ENCODE peak calls at places on chromosomes 6 and 20, in ten cellular contexts. J, C, E, M, U, T, X, V, O and D are unnamed samples.

GRCh38 chr20:13800728-13801134 is 15.9 kb downstream of the NDUFAF5 start:
- DNase-seq in J (peak), T (peak), V (peak), O (no peak), X (peak), E (peak), C (no peak), U (peak), M (no peak), D (no peak)

GRCh38 chr6:48560408-48560807 is 449.4 kb upstream of the PTCHD4 start:
- DNase-seq in M (no peak), O (no peak), C (no peak), E (no peak), X (no peak), T (peak), U (no peak), J (no peak), V (no peak), D (no peak)

GRCh38 chr6:144781836-144782235 is 496.7 kb downstream of the UTRN start:
- DNase-seq in X (no peak), C (no peak), E (no peak), J (no peak), M (no peak), T (no peak), O (no peak), U (no peak), V (no peak), D (no peak)

GRCh38 chr20:13436530-13436929 is 202.2 kb downstream of the TASP1 start:
- DNase-seq in U (no peak), X (no peak), J (no peak), V (no peak), C (no peak), M (no peak), T (no peak), E (no peak), O (no peak), D (no peak)

GRCh38 chr20:33249456-33249855 is 13.7 kb downstream of the BPIFA1 start:
- DNase-seq in U (no peak), C (no peak), T (no peak), M (no peak), J (no peak), O (no peak), E (no peak), V (no peak), X (no peak), D (no peak)

GRCh38 chr20:62136283-62137091 is 6.7 kb downstream of the PSMA7 start:
- DNase-seq in X (no peak), C (no peak), T (peak), V (no peak), O (no peak), U (peak), E (peak), M (peak), J (peak), D (peak)

GRCh38 chr6:31321820-31322219 is 35.2 kb downstream of the HLA-B start:
- DNase-seq in X (no peak), E (no peak), M (peak), C (no peak), O (no peak), T (no peak), U (no peak), V (no peak), J (no peak), D (no peak)

GRCh38 chr6:90226257-90226656 is 70.4 kb downstream of the BACH2 start:
- DNase-seq in U (no peak), O (no peak), X (no peak), J (no peak), M (no peak), C (no peak), T (no peak), V (no peak), E (no peak), D (no peak)

GRCh38 chr6:42260424-42260888 is 42.8 kb upstream of the MRPS10 start:
- DNase-seq in X (no peak), T (no peak), U (no peak), J (no peak), V (peak), O (no peak), E (no peak), M (peak), C (no peak), D (no peak)

GRCh38 chr20:10047427-10047826 is 12.6 kb downstream of the ANKEF1 start:
- DNase-seq in M (peak), J (no peak), O (no peak), T (no peak), V (no peak), E (no peak), U (no peak), X (no peak), C (no peak), D (no peak)

GRCh38 chr6:167855825-167856425 is 29.2 kb downstream of the AFDN start:
- DNase-seq in C (no peak), V (peak), J (no peak), E (no peak), T (peak), X (no peak), O (no peak), U (no peak), M (peak), D (no peak)

GRCh38 chr6:9412951-9413559 is 977.7 kb upstream of the SLC35B3 start:
- DNase-seq in E (peak), T (no peak), X (no peak), M (peak), U (no peak), V (no peak), J (peak), O (peak), C (no peak), D (no peak)

GRCh38 chr6:51962355-51962754 is 125.1 kb downstream of the PKHD1 start:
- DNase-seq in O (no peak), M (no peak), J (no peak), E (no peak), U (no peak), T (no peak), X (peak), C (no peak), V (no peak), D (no peak)

GRCh38 chr6:9143140-9143539 is 707.8 kb upstream of the SLC35B3 start:
- DNase-seq in J (no peak), X (no peak), C (no peak), M (no peak), U (no peak), V (no peak), E (no peak), T (no peak), O (no peak), D (no peak)

GRCh38 chr6:74044417-74045096 is 348.6 kb downstream of the CD109 start:
- DNase-seq in O (no peak), E (no peak), M (no peak), V (no peak), C (no peak), X (no peak), J (no peak), T (no peak), U (no peak), D (no peak)

GRCh38 chr6:34386316-34387137 is 5.9 kb downstream of the NUDT3 start:
- DNase-seq in E (no peak), J (no peak), X (no peak), T (peak), C (no peak), O (no peak), V (peak), M (peak), U (no peak), D (no peak)

GRCh38 chr6:130296854-130297253 is 69.0 kb upstream of the TMEM200A start:
- DNase-seq in M (peak), U (no peak), C (no peak), O (no peak), E (no peak), T (no peak), V (no peak), J (no peak), X (no peak), D (no peak)

GRCh38 chr20:18985551-18985950 is 172.0 kb downstream of the SCP2D1 start:
- DNase-seq in M (no peak), J (no peak), X (no peak), V (no peak), E (no peak), C (no peak), U (no peak), O (no peak), T (no peak), D (no peak)

GRCh38 chr6:44265003-44265842 is at the start of gene NFKBIE:
- DNase-seq in J (peak), E (peak), T (peak), M (peak), U (peak), V (peak), C (peak), X (peak), O (no peak), D (peak)

GRCh38 chr20:49389854-49390253 is 92.6 kb downstream of the KCNB1 start:
- DNase-seq in U (no peak), O (no peak), V (no peak), E (no peak), C (no peak), T (no peak), X (no peak), J (no peak), M (no peak), D (no peak)

GRCh38 chr20:34240698-34241615 is at the start of gene ASIP:
- DNase-seq in C (no peak), X (no peak), J (no peak), T (no peak), E (no peak), O (no peak), M (no peak), U (no peak), V (no peak), D (no peak)

GRCh38 chr6:24270011-24270410 is 87.8 kb downstream of the DCDC2 start:
- DNase-seq in C (no peak), J (no peak), X (no peak), T (no peak), V (no peak), M (no peak), U (no peak), O (no peak), E (no peak), D (no peak)

GRCh38 chr6:19892250-19892649 is 55.1 kb downstream of the ID4 start:
- DNase-seq in J (peak), M (no peak), X (no peak), O (no peak), U (peak), C (no peak), T (no peak), V (no peak), E (peak), D (no peak)

GRCh38 chr6:137978252-137978896 is 111.3 kb downstream of the TNFAIP3 start:
- DNase-seq in T (no peak), J (peak), U (no peak), O (no peak), C (no peak), E (no peak), M (peak), V (no peak), X (no peak), D (no peak)

GRCh38 chr6:131173680-131174079 is 38.4 kb downstream of the AKAP7 start:
- DNase-seq in J (no peak), X (no peak), M (no peak), T (no peak), E (no peak), U (no peak), O (no peak), C (no peak), V (no peak), D (no peak)

GRCh38 chr6:161048636-161049035 is 57.1 kb downstream of the MAP3K4 start:
- DNase-seq in J (no peak), X (no peak), E (no peak), T (no peak), U (no peak), O (no peak), V (no peak), C (no peak), M (no peak), D (no peak)

GRCh38 chr6:22113046-22113766 is 183.6 kb downstream of the PRL start:
- DNase-seq in J (no peak), M (no peak), V (peak), X (no peak), U (peak), T (peak), O (no peak), E (no peak), C (no peak), D (no peak)

GRCh38 chr6:31948753-31949413 is 3.0 kb downstream of the CFB start:
- DNase-seq in O (no peak), U (no peak), X (no peak), M (peak), V (no peak), T (no peak), E (no peak), J (no peak), C (no peak), D (peak)

GRCh38 chr6:21227486-21227885 is 366.1 kb upstream of the SOX4 start:
- DNase-seq in V (no peak), T (no peak), M (no peak), X (no peak), U (no peak), O (no peak), E (no peak), C (no peak), J (no peak), D (no peak)

GRCh38 chr20:15703171-15703911 is 869.9 kb downstream of the KIF16B start:
- DNase-seq in M (no peak), J (no peak), X (no peak), T (peak), O (no peak), E (no peak), U (no peak), V (no peak), C (no peak), D (no peak)

GRCh38 chr6:17972074-17972966 is 15.1 kb downstream of the KIF13A start:
- DNase-seq in O (no peak), T (peak), V (no peak), C (no peak), J (no peak), M (peak), X (no peak), U (no peak), E (no peak), D (no peak)

GRCh38 chr6:17968876-17969275 is 18.6 kb downstream of the KIF13A start:
- DNase-seq in U (no peak), M (no peak), T (no peak), E (no peak), O (no peak), J (no peak), C (no peak), X (no peak), V (no peak), D (no peak)

GRCh38 chr6:17968081-17968518 is 19.3 kb downstream of the KIF13A start:
- DNase-seq in O (no peak), J (no peak), E (no peak), U (no peak), T (no peak), M (no peak), C (no peak), X (no peak), V (no peak), D (no peak)

GRCh38 chr6:17972978-17973622 is 14.3 kb downstream of the KIF13A start:
- DNase-seq in T (no peak), U (no peak), C (no peak), J (no peak), M (no peak), E (no peak), O (no peak), V (no peak), X (no peak), D (no peak)

GRCh38 chr6:17971128-17972073 is 16.0 kb downstream of the KIF13A start:
- DNase-seq in O (no peak), M (peak), V (no peak), J (no peak), C (no peak), X (no peak), U (no peak), T (peak), E (no peak), D (no peak)
- TF ChIP-seq POLR2AphosphoS5 in O (no peak), M (no peak), V (no peak), J (no peak), C (no peak), X (no peak), U (no peak), T (no peak), E (no peak), D (no peak)

GRCh38 chr6:157172830-157173536 is 150.3 kb downstream of the TMEM242 start:
- DNase-seq in E (no peak), V (no peak), J (no peak), T (no peak), C (no peak), U (no peak), O (no peak), X (no peak), M (no peak), D (no peak)

GRCh38 chr6:157169656-157170055 is 153.7 kb downstream of the TMEM242 start:
- DNase-seq in T (no peak), V (no peak), E (no peak), X (no peak), J (no peak), O (no peak), C (no peak), U (no peak), M (no peak), D (no peak)

GRCh38 chr6:157169186-157169585 is 154.1 kb downstream of the TMEM242 start:
- DNase-seq in T (no peak), E (no peak), O (no peak), J (no peak), X (no peak), V (no peak), U (no peak), C (no peak), M (no peak), D (no peak)

GRCh38 chr6:157172088-157172768 is 151.1 kb downstream of the TMEM242 start:
- DNase-seq in O (no peak), C (no peak), U (no peak), T (no peak), V (no peak), M (no peak), J (no peak), X (no peak), E (no peak), D (no peak)

DNA sequence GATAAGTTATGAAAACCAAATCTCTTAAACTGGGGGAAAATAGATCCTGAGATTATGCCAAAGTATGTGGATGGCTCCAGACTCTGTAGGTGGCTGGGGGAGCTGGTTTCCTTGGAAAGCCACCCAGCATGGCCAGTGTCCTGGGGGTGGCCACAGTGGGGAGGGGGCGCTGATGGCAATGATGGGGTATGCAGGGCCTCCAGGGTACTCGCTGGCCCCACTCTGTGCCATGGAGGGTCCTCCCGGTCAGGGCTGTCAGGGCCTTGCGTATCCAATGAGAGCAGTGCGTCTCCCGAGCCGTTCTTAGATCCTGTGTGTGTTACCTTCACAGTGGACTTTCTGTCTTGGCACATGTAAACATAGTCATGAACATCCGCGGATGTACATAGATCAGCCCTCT is 152.8 kb downstream of the TMEM242 start:
- DNase-seq in E (no peak), J (no peak), V (no peak), M (no peak), T (no peak), U (no peak), C (no peak), O (no peak), X (no peak), D (no peak)
- TF ChIP-seq POLR2A in E (no peak), J (no peak), V (no peak), M (no peak), T (no peak), U (no peak), C (no peak), O (no peak), X (no peak), D (no peak)

GRCh38 chr6:140045116-140045515 is 670.7 kb upstream of the CITED2 start:
- DNase-seq in E (no peak), C (no peak), X (no peak), V (no peak), U (no peak), J (no peak), T (no peak), M (no peak), O (no peak), D (no peak)

GRCh38 chr6:140044626-140045025 is 670.2 kb upstream of the CITED2 start:
- DNase-seq in C (no peak), V (no peak), E (no peak), X (no peak), U (no peak), O (no peak), T (no peak), M (no peak), J (no peak), D (no peak)

GRCh38 chr6:140041571-140042332 is 667.3 kb upstream of the CITED2 start:
- DNase-seq in U (no peak), J (no peak), O (no peak), X (no peak), T (no peak), M (no peak), C (no peak), E (no peak), V (no peak), D (no peak)

GRCh38 chr6:140043762-140044378 is 669.4 kb upstream of the CITED2 start:
- DNase-seq in U (no peak), T (no peak), J (no peak), M (no peak), E (no peak), C (no peak), V (no peak), O (no peak), X (no peak), D (no peak)

GRCh38 chr6:140043357-140043756 is 668.9 kb upstream of the CITED2 start:
- DNase-seq in V (no peak), O (no peak), E (no peak), X (no peak), T (peak), C (no peak), M (no peak), J (no peak), U (no peak), D (no peak)
- TF ChIP-seq POLR2AphosphoS5 in V (no peak), O (no peak), E (peak), X (no peak), T (no peak), C (no peak), M (no peak), J (no peak), U (no peak), D (no peak)

GRCh38 chr6:28080631-28081485 is 490 bp downstream of the ZNF165 start:
- DNase-seq in T (peak), C (peak), V (peak), E (peak), U (peak), X (peak), O (peak), J (peak), M (peak), D (peak)
- TF ChIP-seq POLR2A in T (peak), C (no peak), V (no peak), E (no peak), U (peak), X (no peak), O (no peak), J (no peak), M (peak), D (no peak)

GRCh38 chr6:15503346-15503680 is 159.5 kb downstream of the DTNBP1 start:
- DNase-seq in X (no peak), V (peak), T (no peak), C (no peak), M (no peak), J (no peak), O (no peak), U (no peak), E (no peak), D (peak)

GRCh38 chr6:15504040-15504491 is 158.8 kb downstream of the DTNBP1 start:
- DNase-seq in T (no peak), V (peak), X (no peak), M (no peak), O (no peak), U (peak), C (no peak), J (peak), E (no peak), D (peak)

GRCh38 chr6:15501806-15502450 is 160.9 kb downstream of the DTNBP1 start:
- DNase-seq in E (no peak), O (no peak), T (peak), U (no peak), C (no peak), X (no peak), V (peak), J (peak), M (no peak), D (no peak)

GRCh38 chr6:15500901-15501805 is 161.7 kb downstream of the DTNBP1 start:
- DNase-seq in U (no peak), X (no peak), J (peak), E (no peak), M (no peak), C (no peak), T (no peak), O (no peak), V (peak), D (peak)

DNA sequence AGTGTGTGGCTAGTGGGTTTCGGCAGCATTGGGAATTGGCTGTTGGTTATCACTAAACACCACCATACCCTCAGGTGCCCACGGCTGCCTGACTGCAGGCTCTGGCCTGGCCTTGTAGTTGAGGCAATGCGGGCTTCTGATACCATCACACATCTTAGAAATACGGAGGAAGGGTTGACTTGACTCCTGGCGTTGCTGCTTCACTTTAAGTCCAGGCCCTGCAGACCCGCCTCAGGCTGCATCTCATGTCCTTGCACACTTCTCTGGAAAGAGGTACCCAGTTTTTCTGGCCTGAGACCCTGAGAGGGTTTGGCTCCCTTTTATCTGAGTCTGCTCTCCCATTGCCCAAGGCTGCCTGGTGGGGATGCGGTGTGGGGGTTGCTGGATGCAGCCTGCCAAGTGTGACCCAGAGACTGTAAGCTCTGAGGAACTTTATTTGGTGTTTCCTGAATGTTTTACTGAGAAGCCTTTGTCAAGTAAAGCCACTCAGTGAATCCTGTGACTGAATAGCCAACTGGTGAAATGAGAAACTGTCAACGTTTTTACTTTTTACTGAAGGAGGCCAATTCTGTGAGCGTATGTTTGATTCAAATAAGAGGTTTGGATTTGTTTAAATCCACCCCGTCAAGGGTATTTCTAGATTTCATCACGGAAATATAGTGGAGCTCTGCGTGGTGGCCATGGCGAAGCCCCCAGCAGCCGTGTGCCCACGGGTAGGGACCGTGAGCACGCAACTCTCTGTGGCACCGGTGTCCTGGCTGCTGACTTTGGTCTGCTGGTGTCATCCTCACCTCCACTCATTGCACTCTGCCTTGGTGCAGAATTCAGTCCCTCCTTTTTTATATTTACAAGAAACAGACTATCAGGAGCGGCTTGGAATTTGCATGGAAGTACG is 160.1 kb downstream of the DTNBP1 start:
- DNase-seq in C (no peak), T (no peak), V (peak), X (no peak), E (no peak), U (no peak), M (no peak), J (peak), O (no peak), D (peak)
- TF ChIP-seq POLR2AphosphoS5 in C (no peak), T (no peak), V (no peak), X (no peak), E (no peak), U (no peak), M (no peak), J (no peak), O (no peak), D (no peak)